ENCODE peak calls at places on chromosomes 7 and 10, in nine cellular contexts. D, C, R, X, U, F, K, Q and V are unnamed samples.
A peak's percentile ranks its signal among the peaks of the same experiment; 100 is the strongest.

GRCh38 chr10:33055636-33056035 is 97.6 kb upstream of the ITGB1 start:
- DNase-seq in C (no peak), Q (no peak), D (no peak), U (no peak), R (no peak), X (no peak), F (no peak), K (no peak), V (no peak)

GRCh38 chr10:130637271-130637670 is 501.1 kb downstream of the GLRX3 start:
- DNase-seq in R (no peak), F (no peak), K (no peak), Q (no peak), C (no peak), U (no peak), X (no peak), D (no peak), V (no peak)

GRCh38 chr10:25875555-25876165 is 58.4 kb upstream of the MYO3A start:
- DNase-seq in F (peak; percentile 27), Q (peak; percentile 77), U (peak; percentile 39), K (peak; percentile 89), D (no peak), R (peak; percentile 40), X (peak; percentile 91), C (peak; percentile 56), V (no peak)

GRCh38 chr7:97772034-97772891 is 40.4 kb downstream of the TAC1 start:
- DNase-seq in K (no peak), F (no peak), U (no peak), D (no peak), Q (no peak), R (no peak), C (no peak), X (no peak), V (no peak)

GRCh38 chr10:43069597-43069996 is 7.3 kb upstream of the RET start:
- DNase-seq in Q (no peak), D (peak; percentile 58), U (no peak), F (no peak), X (no peak), C (no peak), R (no peak), K (no peak), V (no peak)

GRCh38 chr10:28532223-28532508 is 752 bp upstream of the WAC start:
- DNase-seq in X (no peak), Q (no peak), C (peak; percentile 23), F (no peak), D (peak; percentile 93), R (peak; percentile 23), U (peak; percentile 61), K (no peak), V (no peak)

GRCh38 chr7:3722396-3722846 is 421.4 kb downstream of the SDK1 start:
- DNase-seq in Q (no peak), R (no peak), K (peak; percentile 81), D (no peak), U (peak; percentile 21), C (no peak), X (no peak), F (peak; percentile 40), V (no peak)

GRCh38 chr7:97680622-97681021 is 51.3 kb upstream of the TAC1 start:
- DNase-seq in R (no peak), Q (no peak), U (no peak), C (no peak), K (no peak), X (no peak), F (no peak), D (no peak), V (no peak)

GRCh38 chr7:44268671-44269070 is 56.7 kb downstream of the CAMK2B start:
- DNase-seq in R (no peak), F (no peak), X (no peak), U (no peak), D (no peak), Q (no peak), C (no peak), K (no peak), V (no peak)

GRCh38 chr7:46291064-46291463 is 370.0 kb upstream of the IGFBP3 start:
- DNase-seq in K (no peak), C (no peak), R (peak; percentile 64), F (no peak), D (no peak), Q (no peak), X (no peak), U (peak; percentile 17), V (no peak)

GRCh38 chr10:91856637-91857036 is 52.6 kb downstream of the FGFBP3 start:
- DNase-seq in D (no peak), Q (no peak), R (no peak), C (no peak), K (no peak), F (no peak), U (peak; percentile 21), X (no peak), V (no peak)

GRCh38 chr10:30178565-30178964 is 119.2 kb upstream of the JCAD start:
- DNase-seq in R (no peak), U (peak; percentile 99), Q (no peak), K (no peak), F (no peak), X (no peak), C (no peak), D (no peak), V (no peak)

GRCh38 chr7:18550574-18550973 is 55.0 kb downstream of the HDAC9 start:
- DNase-seq in R (no peak), D (no peak), K (no peak), C (no peak), F (no peak), Q (no peak), U (no peak), X (no peak), V (no peak)

GRCh38 chr10:120110196-120110595 is 217.7 kb downstream of the SEC23IP start:
- DNase-seq in C (no peak), D (no peak), U (no peak), R (no peak), F (no peak), X (no peak), K (no peak), Q (no peak), V (no peak)

GRCh38 chr7:142263598-142264380 is 5.9 kb upstream of the PRSS58 start:
- DNase-seq in U (no peak), Q (no peak), K (no peak), D (no peak), F (no peak), X (no peak), R (peak; percentile 34), C (no peak), V (no peak)

GRCh38 chr7:98870071-98870651 is 347 bp upstream of the TMEM130 start:
- DNase-seq in U (peak; percentile 16), D (peak; percentile 78), K (peak; percentile 86), X (no peak), Q (no peak), C (no peak), R (peak; percentile 43), F (peak; percentile 83), V (no peak)
- TF ChIP-seq CTCF in U (no peak), D (no peak), K (no peak), X (no peak), Q (no peak), C (no peak), R (no peak), F (no peak), V (no peak)

GRCh38 chr10:85790155-85790789 is 576.3 kb downstream of the GRID1 start:
- DNase-seq in Q (no peak), K (no peak), F (no peak), X (peak; percentile 72), R (no peak), C (no peak), U (no peak), D (peak; percentile 77), V (peak; percentile 77)

GRCh38 chr10:85792533-85792858 is 574.1 kb downstream of the GRID1 start:
- DNase-seq in C (no peak), U (no peak), D (peak; percentile 21), R (no peak), Q (no peak), X (peak; percentile 76), K (no peak), F (no peak), V (no peak)

GRCh38 chr10:85789125-85789524 is 577.5 kb downstream of the GRID1 start:
- DNase-seq in D (no peak), Q (no peak), R (no peak), K (no peak), X (no peak), C (no peak), F (no peak), U (no peak), V (no peak)

GRCh38 chr10:85794553-85794952 is 572.0 kb downstream of the GRID1 start:
- DNase-seq in Q (no peak), R (no peak), X (no peak), F (no peak), C (no peak), K (no peak), D (no peak), U (no peak), V (no peak)

GRCh38 chr10:85791846-85792532 is 574.6 kb downstream of the GRID1 start:
- DNase-seq in K (no peak), D (peak; percentile 51), R (no peak), X (peak; percentile 78), U (no peak), C (no peak), F (no peak), Q (no peak), V (no peak)
- TF ChIP-seq CTCF in K (no peak), D (peak; percentile 70), R (no peak), X (no peak), U (no peak), C (peak; percentile 20), F (no peak), Q (peak; percentile 49), V (peak; percentile 9)

DNA sequence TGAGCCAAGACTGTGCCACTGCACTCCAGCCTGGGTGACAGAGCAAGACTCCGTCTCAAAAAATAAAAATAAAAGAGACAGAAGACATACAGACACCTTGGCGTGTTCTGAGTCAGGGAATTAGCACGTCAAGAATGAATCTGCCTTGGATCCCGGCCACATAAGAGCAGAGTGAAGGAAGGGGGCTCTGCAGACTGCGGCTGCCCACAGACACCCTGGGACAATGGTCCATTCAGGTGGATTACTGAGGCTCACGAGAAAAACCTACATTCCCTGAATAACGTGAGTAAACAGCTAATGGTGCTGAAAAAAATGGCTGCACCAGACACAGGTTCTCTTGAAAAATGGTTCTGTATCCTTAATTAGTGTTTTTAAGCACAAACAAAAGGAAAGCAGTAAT is 100.1 kb upstream of the FGFR2 start:
- DNase-seq in K (no peak), U (no peak), C (no peak), Q (no peak), R (no peak), D (no peak), F (no peak), X (no peak), V (no peak)
- TF ChIP-seq CTCF in K (no peak), U (no peak), C (no peak), Q (no peak), R (no peak), D (no peak), F (no peak), X (no peak), V (no peak)

DNA sequence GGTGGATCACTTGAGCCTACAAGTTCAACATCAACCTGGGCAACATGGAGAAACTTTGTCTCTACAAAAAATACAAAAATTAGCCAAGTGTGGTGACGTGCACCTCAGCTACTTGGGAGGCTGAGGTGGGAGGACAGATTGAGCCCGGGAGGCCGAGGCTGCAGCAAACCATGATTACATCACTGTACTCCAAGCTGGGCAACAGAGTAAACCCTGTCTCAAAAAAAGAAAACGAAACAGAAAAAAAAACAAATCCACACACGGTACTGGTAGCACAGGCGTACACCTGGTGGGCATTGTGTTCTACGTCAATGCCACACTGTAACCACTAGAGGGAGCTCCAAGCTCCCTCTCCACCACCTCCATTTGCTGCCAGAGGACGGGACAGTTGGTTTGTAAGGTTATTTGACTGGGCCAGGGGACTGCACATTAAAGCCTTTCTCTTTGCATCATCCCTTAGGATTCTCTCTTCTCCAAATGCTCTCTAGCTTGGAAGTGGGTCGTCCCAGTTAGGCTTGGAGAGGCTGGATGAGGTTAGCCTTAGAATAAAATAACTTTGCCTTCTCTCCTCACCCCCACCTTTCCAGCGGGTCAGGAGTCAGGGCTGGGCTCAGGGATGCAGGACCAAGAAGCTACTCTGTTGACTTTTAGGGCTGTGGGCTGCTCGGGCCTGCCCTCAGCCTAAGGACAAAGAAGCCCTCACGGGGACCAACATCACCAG is 130.8 kb downstream of the SORBS1 start:
- DNase-seq in R (peak; percentile 76), U (peak; percentile 62), C (no peak), F (peak; percentile 70), D (no peak), X (no peak), K (peak; percentile 61), Q (no peak), V (no peak)
- TF ChIP-seq CTCF in R (peak; percentile 93), U (peak; percentile 93), C (peak; percentile 95), F (peak; percentile 90), D (peak; percentile 97), X (peak; percentile 83), K (peak; percentile 91), Q (peak; percentile 98), V (peak; percentile 97)